ENCODE peak calls at places on chromosomes 6 and 20, in six cellular contexts. V is activated CD8-positive, alpha-beta memory T cell treated with anti-CD3 and anti-CD28 coated beads for 1 hour; R is A549; Y is activated CD4-positive, alpha-beta T cell treated with anti-CD3 and anti-CD28 coated beads, Interleukin-2, amount 50 U/mL, for 4 hours; S is C1 segment of cervical spinal cord; E is ELR. N is an unnamed sample.
A peak's percentile ranks its signal among the peaks of the same experiment; 100 is the strongest.

GRCh38 chr6:152484806-152485205 is 152.4 kb downstream of the SYNE1 start:
- DNase-seq in V (no peak), E (no peak), Y (no peak), S (no peak), R (no peak), N (no peak)

GRCh38 chr6:34360556-34360955 is 31.9 kb downstream of the NUDT3 start:
- DNase-seq in V (no peak), R (no peak), Y (no peak), S (no peak), E (peak; percentile 43), N (no peak)

GRCh38 chr20:52434041-52434425 is 242.5 kb upstream of the ZFP64 start:
- DNase-seq in S (no peak), Y (no peak), E (no peak), R (no peak), V (no peak), N (no peak)

GRCh38 chr6:12291785-12292604 is 1.8 kb downstream of the EDN1 start:
- DNase-seq in S (no peak), V (no peak), Y (no peak), E (peak; percentile 62), R (peak; percentile 64), N (no peak)

GRCh38 chr6:88008411-88008810 is 39.2 kb upstream of the SPACA1 start:
- DNase-seq in E (no peak), R (no peak), S (no peak), Y (no peak), V (no peak), N (no peak)

GRCh38 chr6:33207569-33208088 is 671 bp upstream of the RING1 start:
- DNase-seq in R (peak; percentile 25), V (no peak), Y (no peak), E (peak; percentile 79), S (no peak), N (no peak)

GRCh38 chr6:63635165-63635562 is 438 bp upstream of the PHF3 start:
- DNase-seq in S (peak; percentile 47), R (no peak), E (no peak), Y (no peak), V (no peak), N (no peak)

GRCh38 chr20:23126281-23127061 is 40.3 kb upstream of the CD93 start:
- DNase-seq in S (no peak), V (no peak), E (no peak), Y (no peak), R (no peak), N (no peak)

GRCh38 chr6:18192026-18192425 is 36.8 kb downstream of the KDM1B start:
- DNase-seq in E (no peak), S (no peak), Y (no peak), R (no peak), V (no peak), N (no peak)

GRCh38 chr6:122048570-122048969 is 350.9 kb upstream of the HSF2 start:
- DNase-seq in R (no peak), V (no peak), E (peak; percentile 4), Y (no peak), S (no peak), N (no peak)

GRCh38 chr6:158567152-158567551 is 7.3 kb downstream of the TMEM181 start:
- DNase-seq in E (no peak), S (no peak), V (no peak), R (no peak), Y (no peak), N (no peak)

GRCh38 chr6:125044667-125045066 is 82.4 kb downstream of the RNF217 start:
- DNase-seq in S (no peak), R (no peak), E (no peak), Y (no peak), V (no peak), N (no peak)

GRCh38 chr6:136012948-136013347 is 161.4 kb downstream of the PDE7B start:
- DNase-seq in R (no peak), Y (no peak), S (no peak), E (no peak), V (no peak), N (no peak)

GRCh38 chr6:151577257-151577656 is 83.4 kb downstream of the CCDC170 start:
- DNase-seq in S (no peak), E (no peak), V (no peak), R (no peak), Y (no peak), N (no peak)

GRCh38 chr20:13819885-13820645 is 35.2 kb downstream of the NDUFAF5 start:
- DNase-seq in S (no peak), R (peak; percentile 73), V (no peak), E (peak; percentile 65), Y (peak; percentile 1), N (no peak)

GRCh38 chr20:63136296-63136695 is 79.6 kb downstream of the YTHDF1 start:
- DNase-seq in Y (no peak), V (no peak), S (no peak), E (no peak), R (no peak), N (no peak)

GRCh38 chr20:22555791-22556564 is 28.4 kb downstream of the FOXA2 start:
- DNase-seq in V (no peak), R (no peak), Y (no peak), S (no peak), E (no peak), N (no peak)

GRCh38 chr20:57060407-57061057 is 205.9 kb downstream of the BMP7 start:
- DNase-seq in V (no peak), S (no peak), R (no peak), E (peak; percentile 80), Y (no peak), N (no peak)

GRCh38 chr6:47455533-47456209 is 21.9 kb upstream of the CD2AP start:
- DNase-seq in R (no peak), S (no peak), V (no peak), Y (no peak), E (no peak), N (no peak)

GRCh38 chr20:50446351-50447101 is 63.7 kb upstream of the PTPN1 start:
- DNase-seq in E (no peak), Y (no peak), S (no peak), R (no peak), V (no peak), N (no peak)

GRCh38 chr6:132933085-132933484 is 118.7 kb downstream of the RPS12 start:
- DNase-seq in E (no peak), R (no peak), S (no peak), V (no peak), Y (no peak), N (no peak)

GRCh38 chr6:30915591-30915946 is 1.5 kb downstream of the VARS2 start:
- DNase-seq in Y (no peak), E (peak; percentile 76), S (peak; percentile 48), R (peak; percentile 65), V (no peak), N (no peak)

GRCh38 chr20:34199183-34199582 is 42.0 kb upstream of the ASIP start:
- DNase-seq in R (no peak), Y (no peak), S (no peak), V (no peak), E (no peak), N (no peak)

GRCh38 chr6:49327005-49327404 is 136.0 kb downstream of the MMUT start:
- DNase-seq in Y (no peak), S (no peak), E (peak; percentile 27), V (no peak), R (no peak), N (no peak)

GRCh38 chr20:23161968-23162696 is 76.0 kb upstream of the CD93 start:
- DNase-seq in Y (no peak), E (no peak), S (no peak), V (no peak), R (peak; percentile 24), N (no peak)

GRCh38 chr6:37171141-37171969 is 1.4 kb downstream of the PIM1 start:
- DNase-seq in Y (no peak), S (peak; percentile 60), V (no peak), E (peak; percentile 71), R (no peak), N (peak; percentile 29)

GRCh38 chr20:1537731-1538058 is 19.8 kb downstream of the SIRPD start:
- DNase-seq in R (no peak), V (no peak), S (no peak), Y (no peak), E (no peak), N (no peak)

GRCh38 chr6:25692472-25692871 is 40.5 kb downstream of the SCGN start:
- DNase-seq in S (no peak), E (no peak), V (no peak), R (peak; percentile 34), Y (no peak), N (no peak)

GRCh38 chr20:57627339-57627738 is 7.1 kb upstream of the ZBP1 start:
- DNase-seq in S (no peak), R (no peak), V (no peak), E (no peak), Y (no peak), N (no peak)

GRCh38 chr20:45817652-45818194 is 5.3 kb downstream of the UBE2C start:
- DNase-seq in R (no peak), S (no peak), V (no peak), Y (no peak), E (peak; percentile 91), N (no peak)

N was measured in T-helper 9 cell.